ENCODE peak calls at places on chromosome 16, in eight cellular contexts. One of them, this sample, is unnamed.

GRCh38 chr16:29809850-29810698 is 1.9 kb upstream of the PRRT2 start:
- DNase-seq in CD8-positive, alpha-beta T cell: peak; percentile 55
- DNase-seq in A549: no peak
- DNase-seq in endodermal cell: no peak
- DNase-seq in hepatocyte: no peak
- DNase-seq in transverse colon: no peak
- DNase-seq in neural progenitor cell: peak; percentile 52
- DNase-seq in pancreas: peak; percentile 77
- DNase-seq in this sample: no peak

GRCh38 chr16:50300942-50301625 is 34.7 kb downstream of the ADCY7 start:
- DNase-seq in transverse colon: no peak
- DNase-seq in neural progenitor cell: no peak
- DNase-seq in CD8-positive, alpha-beta T cell: no peak
- DNase-seq in endodermal cell: no peak
- DNase-seq in A549: no peak
- DNase-seq in hepatocyte: no peak
- DNase-seq in pancreas: no peak
- DNase-seq in this sample: no peak

GRCh38 chr16:72876981-72877373 is 171.0 kb downstream of the ZFHX3 start:
- DNase-seq in neural progenitor cell: no peak
- DNase-seq in transverse colon: no peak
- DNase-seq in pancreas: no peak
- DNase-seq in A549: no peak
- DNase-seq in endodermal cell: no peak
- DNase-seq in CD8-positive, alpha-beta T cell: no peak
- DNase-seq in hepatocyte: no peak
- DNase-seq in this sample: no peak

GRCh38 chr16:50815382-50815781 is 73.5 kb downstream of the CYLD start:
- DNase-seq in transverse colon: no peak
- DNase-seq in CD8-positive, alpha-beta T cell: no peak
- DNase-seq in pancreas: no peak
- DNase-seq in neural progenitor cell: no peak
- DNase-seq in hepatocyte: no peak
- DNase-seq in endodermal cell: no peak
- DNase-seq in A549: no peak
- DNase-seq in this sample: no peak

GRCh38 chr16:3879887-3880564 is 487 bp downstream of the CREBBP start:
- DNase-seq in CD8-positive, alpha-beta T cell: peak; percentile 59
- DNase-seq in pancreas: no peak
- DNase-seq in endodermal cell: peak; percentile 76
- DNase-seq in neural progenitor cell: peak; percentile 82
- DNase-seq in A549: peak; percentile 27
- DNase-seq in transverse colon: peak; percentile 76
- DNase-seq in hepatocyte: peak; percentile 92
- DNase-seq in this sample: peak; percentile 82

GRCh38 chr16:86578056-86578455 is 293 bp upstream of the FOXL1 start:
- DNase-seq in CD8-positive, alpha-beta T cell: no peak
- DNase-seq in pancreas: no peak
- DNase-seq in neural progenitor cell: no peak
- DNase-seq in hepatocyte: peak; percentile 48
- DNase-seq in transverse colon: no peak
- DNase-seq in A549: no peak
- DNase-seq in endodermal cell: no peak
- DNase-seq in this sample: no peak

GRCh38 chr16:85625053-85625452 is 11.9 kb downstream of the GSE1 start:
- DNase-seq in hepatocyte: no peak
- DNase-seq in transverse colon: no peak
- DNase-seq in neural progenitor cell: no peak
- DNase-seq in A549: no peak
- DNase-seq in endodermal cell: peak; percentile 66
- DNase-seq in CD8-positive, alpha-beta T cell: no peak
- DNase-seq in pancreas: no peak
- DNase-seq in this sample: no peak

GRCh38 chr16:53745753-53746258 is 41.9 kb downstream of the FTO start:
- DNase-seq in pancreas: no peak
- DNase-seq in hepatocyte: no peak
- DNase-seq in transverse colon: no peak
- DNase-seq in endodermal cell: no peak
- DNase-seq in CD8-positive, alpha-beta T cell: no peak
- DNase-seq in neural progenitor cell: no peak
- DNase-seq in A549: no peak
- DNase-seq in this sample: no peak

GRCh38 chr16:69419956-69420355 is 4.5 kb upstream of the CYB5B start:
- DNase-seq in CD8-positive, alpha-beta T cell: no peak
- DNase-seq in transverse colon: no peak
- DNase-seq in neural progenitor cell: no peak
- DNase-seq in hepatocyte: no peak
- DNase-seq in pancreas: no peak
- DNase-seq in endodermal cell: no peak
- DNase-seq in A549: no peak
- DNase-seq in this sample: no peak

GRCh38 chr16:74691093-74691855 is 9.4 kb downstream of the MLKL start:
- DNase-seq in pancreas: no peak
- DNase-seq in hepatocyte: no peak
- DNase-seq in transverse colon: no peak
- DNase-seq in neural progenitor cell: no peak
- DNase-seq in A549: no peak
- DNase-seq in endodermal cell: no peak
- DNase-seq in CD8-positive, alpha-beta T cell: no peak
- DNase-seq in this sample: no peak

GRCh38 chr16:23469814-23470213 is 16.8 kb upstream of the COG7 start:
- DNase-seq in pancreas: no peak
- DNase-seq in endodermal cell: no peak
- DNase-seq in A549: peak; percentile 58
- DNase-seq in neural progenitor cell: no peak
- DNase-seq in hepatocyte: no peak
- DNase-seq in transverse colon: no peak
- DNase-seq in CD8-positive, alpha-beta T cell: no peak
- DNase-seq in this sample: no peak

GRCh38 chr16:84224554-84224953 is 15.3 kb downstream of the KCNG4 start:
- DNase-seq in A549: no peak
- DNase-seq in hepatocyte: no peak
- DNase-seq in CD8-positive, alpha-beta T cell: no peak
- DNase-seq in endodermal cell: no peak
- DNase-seq in neural progenitor cell: no peak
- DNase-seq in transverse colon: no peak
- DNase-seq in pancreas: no peak
- DNase-seq in this sample: no peak

GRCh38 chr16:84225571-84225970 is 14.2 kb downstream of the KCNG4 start:
- DNase-seq in A549: no peak
- DNase-seq in transverse colon: no peak
- DNase-seq in hepatocyte: no peak
- DNase-seq in neural progenitor cell: no peak
- DNase-seq in CD8-positive, alpha-beta T cell: no peak
- DNase-seq in endodermal cell: no peak
- DNase-seq in pancreas: no peak
- DNase-seq in this sample: no peak

GRCh38 chr16:84223456-84223855 is 16.4 kb downstream of the KCNG4 start:
- DNase-seq in neural progenitor cell: no peak
- DNase-seq in A549: no peak
- DNase-seq in pancreas: no peak
- DNase-seq in transverse colon: no peak
- DNase-seq in hepatocyte: no peak
- DNase-seq in CD8-positive, alpha-beta T cell: no peak
- DNase-seq in endodermal cell: no peak
- DNase-seq in this sample: no peak

GRCh38 chr16:84226026-84226425 is 13.8 kb downstream of the KCNG4 start:
- DNase-seq in hepatocyte: no peak
- DNase-seq in CD8-positive, alpha-beta T cell: no peak
- DNase-seq in neural progenitor cell: no peak
- DNase-seq in endodermal cell: no peak
- DNase-seq in transverse colon: no peak
- DNase-seq in A549: no peak
- DNase-seq in pancreas: no peak
- DNase-seq in this sample: no peak

DNA sequence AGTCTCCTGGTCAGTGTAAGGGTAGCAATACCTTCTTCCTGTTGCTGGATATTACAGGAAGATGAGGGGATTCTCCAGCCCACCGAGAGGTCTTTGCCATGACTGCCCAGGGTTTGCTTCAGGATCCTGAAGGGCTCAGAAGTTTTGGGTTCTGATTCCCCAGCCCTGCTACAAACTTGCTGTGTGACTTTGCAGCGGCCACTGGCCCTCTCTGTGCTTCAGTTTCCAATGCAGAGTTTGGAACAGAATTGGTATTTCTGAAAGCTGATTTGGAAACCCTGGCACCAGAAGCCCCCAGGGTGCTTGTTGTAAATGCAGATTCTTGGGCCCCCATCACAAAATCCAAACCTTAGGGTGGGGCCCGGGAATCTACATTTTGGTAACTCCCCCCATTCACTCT is 14.7 kb downstream of the KCNG4 start:
- DNase-seq in transverse colon: no peak
- DNase-seq in endodermal cell: no peak
- DNase-seq in neural progenitor cell: no peak
- DNase-seq in pancreas: no peak
- DNase-seq in A549: no peak
- DNase-seq in CD8-positive, alpha-beta T cell: no peak
- DNase-seq in hepatocyte: no peak
- DNase-seq in this sample: no peak
- H3K27ac ChIP-seq in transverse colon: no peak overlapping the region
- H3K27ac ChIP-seq in endodermal cell: no peak overlapping the region
- H3K27ac ChIP-seq in neural progenitor cell: no peak overlapping the region
- H3K27ac ChIP-seq in pancreas: no peak overlapping the region
- H3K27ac ChIP-seq in A549: no peak overlapping the region
- H3K27ac ChIP-seq in CD8-positive, alpha-beta T cell: no peak overlapping the region
- H3K27ac ChIP-seq in hepatocyte: no peak overlapping the region
- H3K27ac ChIP-seq in this sample: no peak overlapping the region

DNA sequence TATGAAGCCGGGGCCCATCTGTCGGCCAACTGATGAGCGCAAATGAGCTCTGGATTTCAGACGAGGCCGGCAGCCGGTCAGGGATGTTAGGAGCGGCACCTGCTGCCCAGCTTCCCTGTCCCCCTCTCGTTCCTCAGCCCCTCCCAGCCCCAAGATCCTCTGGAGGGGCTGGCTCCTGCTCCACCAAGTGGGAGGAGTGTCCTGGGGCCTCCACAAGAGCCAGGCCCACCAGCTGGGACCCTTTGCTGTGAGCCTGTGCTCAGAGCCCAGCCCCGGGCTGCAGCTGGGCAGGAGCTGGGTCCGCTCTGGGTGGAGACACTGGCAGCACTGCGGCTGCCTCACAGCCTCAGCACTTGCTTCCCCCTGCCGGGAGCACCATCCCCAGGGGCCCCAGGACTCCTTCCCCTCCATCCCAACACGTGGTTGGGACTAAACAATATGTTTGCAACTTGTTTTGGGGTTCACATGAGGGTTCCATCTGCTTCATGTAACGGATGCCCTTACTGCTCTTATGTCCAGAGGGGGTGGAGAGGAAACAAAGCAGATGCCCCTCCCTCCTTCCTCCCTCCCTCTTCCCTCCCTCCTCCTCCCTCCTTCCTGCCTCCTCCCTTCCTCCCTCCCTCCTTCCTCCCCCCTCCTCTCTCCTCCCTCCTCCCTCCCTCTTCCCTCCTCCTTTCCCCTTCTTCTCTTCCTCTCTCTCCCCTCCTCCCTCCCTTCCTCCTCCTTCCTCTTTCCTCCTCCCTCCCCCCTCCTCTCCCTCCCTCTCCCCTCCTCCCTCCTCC is 16.2 kb upstream of the CBFA2T3 start:
- DNase-seq in neural progenitor cell: peak; percentile 55
- DNase-seq in hepatocyte: no peak
- DNase-seq in transverse colon: no peak
- DNase-seq in endodermal cell: no peak
- DNase-seq in pancreas: no peak
- DNase-seq in CD8-positive, alpha-beta T cell: no peak
- DNase-seq in A549: no peak
- DNase-seq in this sample: no peak
- H3K4me3 ChIP-seq in neural progenitor cell: no peak overlapping the region
- H3K4me3 ChIP-seq in hepatocyte: no peak overlapping the region
- H3K4me3 ChIP-seq in transverse colon: no peak overlapping the region
- H3K4me3 ChIP-seq in endodermal cell: no peak overlapping the region
- H3K4me3 ChIP-seq in pancreas: no peak overlapping the region
- H3K4me3 ChIP-seq in CD8-positive, alpha-beta T cell: no peak overlapping the region
- H3K4me3 ChIP-seq in A549: no peak overlapping the region
- H3K4me3 ChIP-seq in this sample: no peak overlapping the region

GRCh38 chr16:426115-426905 is 861 bp downstream of the RAB11FIP3 start:
- DNase-seq in CD8-positive, alpha-beta T cell: no peak
- DNase-seq in hepatocyte: peak; percentile 36
- DNase-seq in endodermal cell: peak; percentile 72
- DNase-seq in neural progenitor cell: peak; percentile 42
- DNase-seq in transverse colon: peak; percentile 25
- DNase-seq in pancreas: peak; percentile 95
- DNase-seq in A549: no peak
- DNase-seq in this sample: no peak

GRCh38 chr16:424033-424622 is 1.3 kb upstream of the RAB11FIP3 start:
- DNase-seq in transverse colon: peak; percentile 60
- DNase-seq in neural progenitor cell: peak; percentile 12
- DNase-seq in hepatocyte: peak; percentile 71
- DNase-seq in endodermal cell: no peak
- DNase-seq in pancreas: peak; percentile 56
- DNase-seq in A549: peak; percentile 50
- DNase-seq in CD8-positive, alpha-beta T cell: no peak
- DNase-seq in this sample: peak; percentile 46

GRCh38 chr16:425740-426114 is 278 bp downstream of the RAB11FIP3 start:
- DNase-seq in CD8-positive, alpha-beta T cell: no peak
- DNase-seq in neural progenitor cell: peak; percentile 73
- DNase-seq in A549: no peak
- DNase-seq in transverse colon: no peak
- DNase-seq in pancreas: no peak
- DNase-seq in endodermal cell: no peak
- DNase-seq in hepatocyte: peak; percentile 58
- DNase-seq in this sample: no peak

GRCh38 chr16:424623-425081 is 797 bp upstream of the RAB11FIP3 start:
- DNase-seq in hepatocyte: no peak
- DNase-seq in CD8-positive, alpha-beta T cell: no peak
- DNase-seq in pancreas: peak; percentile 82
- DNase-seq in endodermal cell: peak; percentile 73
- DNase-seq in neural progenitor cell: no peak
- DNase-seq in transverse colon: peak; percentile 44
- DNase-seq in A549: no peak
- DNase-seq in this sample: peak; percentile 55

GRCh38 chr16:425082-425718 is at the start of gene RAB11FIP3:
- DNase-seq in neural progenitor cell: peak; percentile 91
- DNase-seq in pancreas: peak; percentile 91
- DNase-seq in hepatocyte: peak; percentile 87
- DNase-seq in CD8-positive, alpha-beta T cell: peak; percentile 76
- DNase-seq in endodermal cell: peak; percentile 92
- DNase-seq in A549: peak; percentile 82
- DNase-seq in transverse colon: peak; percentile 85
- DNase-seq in this sample: peak; percentile 89
- TF ChIP-seq CTCF in neural progenitor cell: peak; percentile 45
- TF ChIP-seq CTCF in pancreas: no peak
- TF ChIP-seq CTCF in hepatocyte: peak; percentile 44
- TF ChIP-seq CTCF in CD8-positive, alpha-beta T cell: peak; percentile 40
- TF ChIP-seq CTCF in endodermal cell: peak; percentile 63
- TF ChIP-seq CTCF in A549: peak; percentile 17
- TF ChIP-seq CTCF in transverse colon: peak; percentile 15
- TF ChIP-seq CTCF in this sample: peak; percentile 34

DNA sequence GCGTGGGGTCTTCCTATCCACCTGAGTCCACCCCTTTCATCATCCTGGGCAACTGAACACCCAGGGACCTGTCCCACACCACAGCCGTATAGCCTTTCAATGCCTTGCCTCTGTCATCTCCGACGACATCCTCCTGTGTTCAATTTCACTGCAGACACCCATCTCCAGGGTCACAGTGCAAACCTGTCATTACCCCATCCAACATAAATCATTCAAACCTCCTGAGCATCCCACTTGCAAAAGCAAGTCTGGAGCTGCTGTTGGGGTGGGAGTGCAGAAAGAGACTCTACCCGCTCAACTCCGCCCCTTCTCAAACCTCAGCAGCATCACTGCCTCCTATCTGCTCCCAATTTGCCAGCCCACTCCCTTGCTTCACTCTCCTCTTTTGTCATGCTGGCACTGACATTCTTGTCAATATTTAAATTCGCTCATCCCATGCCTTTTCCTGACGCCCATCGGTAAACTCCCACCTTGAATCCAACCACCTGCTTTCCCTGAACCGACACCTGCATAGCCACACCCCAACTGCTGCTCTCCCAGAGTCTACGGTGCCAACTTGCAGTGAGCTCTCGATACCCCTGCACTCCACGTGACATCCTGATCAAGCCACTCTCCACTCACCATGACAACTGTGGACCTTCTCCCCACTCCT is 37.0 kb downstream of the MARF1 start:
- DNase-seq in neural progenitor cell: no peak
- DNase-seq in hepatocyte: no peak
- DNase-seq in endodermal cell: no peak
- DNase-seq in A549: no peak
- DNase-seq in transverse colon: no peak
- DNase-seq in pancreas: no peak
- DNase-seq in CD8-positive, alpha-beta T cell: no peak
- DNase-seq in this sample: no peak
- H3K27ac ChIP-seq in neural progenitor cell: no peak overlapping the region
- H3K27ac ChIP-seq in hepatocyte: no peak overlapping the region
- H3K27ac ChIP-seq in endodermal cell: no peak overlapping the region
- H3K27ac ChIP-seq in A549: no peak overlapping the region
- H3K27ac ChIP-seq in transverse colon: no peak overlapping the region
- H3K27ac ChIP-seq in pancreas: no peak overlapping the region
- H3K27ac ChIP-seq in CD8-positive, alpha-beta T cell: no peak overlapping the region
- H3K27ac ChIP-seq in this sample: no peak overlapping the region